ENCODE peak calls at places on chromosomes 12 and 14, in nine cellular contexts. G, M, A, U, N, S, V, Q and H are unnamed samples. For H3K9me3 and H3K36me3, the result is how much of the 10 kb centered on the place peaks cover.

GRCh38 chr14:68269136-68269535 is 449.6 kb downstream of the RAD51B start:
- DNase-seq in M (no peak), A (no peak), V (no peak), Q (no peak), S (no peak), N (no peak), U (no peak), G (no peak), H (peak)

GRCh38 chr12:110782068-110782467 is 39.4 kb upstream of the PPP1CC start:
- DNase-seq in Q (no peak), M (no peak), N (no peak), V (no peak), G (no peak), A (no peak), S (no peak), U (no peak), H (no peak)

GRCh38 chr12:66189476-66189823 is 436 bp downstream of the IRAK3 start:
- DNase-seq in N (no peak), A (no peak), S (no peak), M (no peak), U (no peak), V (no peak), Q (no peak), G (no peak), H (no peak)

GRCh38 chr14:35808076-35808657 is 928 bp downstream of the RALGAPA1 start:
- DNase-seq in G (no peak), Q (no peak), A (no peak), N (no peak), S (no peak), V (no peak), U (no peak), M (no peak), H (peak)

GRCh38 chr12:121992059-121992879 is 29.4 kb upstream of the BCL7A start:
- DNase-seq in A (no peak), Q (no peak), M (no peak), G (no peak), V (no peak), S (no peak), U (no peak), N (no peak), H (peak)

GRCh38 chr14:55578511-55578910 is 1.5 kb upstream of the KTN1 start:
- DNase-seq in U (peak), A (no peak), N (no peak), M (no peak), S (no peak), V (no peak), Q (no peak), G (no peak), H (no peak)

GRCh38 chr12:55934773-55935172 is 3.8 kb downstream of the DGKA start:
- DNase-seq in Q (no peak), S (no peak), U (no peak), A (no peak), G (no peak), N (no peak), V (no peak), M (no peak), H (no peak)

GRCh38 chr14:69610020-69610858 is 1.2 kb upstream of the SUSD6 start:
- DNase-seq in S (no peak), U (no peak), M (no peak), A (peak), Q (no peak), V (no peak), G (no peak), N (no peak), H (no peak)

GRCh38 chr12:92242917-92243316 is 97.3 kb upstream of the BTG1 start:
- DNase-seq in Q (no peak), N (no peak), G (no peak), V (no peak), A (no peak), M (no peak), S (no peak), U (peak), H (no peak)

GRCh38 chr14:85060116-85060515 is 469.8 kb upstream of the FLRT2 start:
- DNase-seq in N (no peak), S (no peak), M (no peak), G (no peak), U (no peak), Q (no peak), V (no peak), A (no peak), H (no peak)

GRCh38 chr12:64578556-64578955 is 31.7 kb upstream of the RASSF3 start:
- DNase-seq in N (no peak), A (no peak), M (no peak), S (no peak), Q (no peak), G (no peak), U (no peak), V (no peak), H (no peak)

DNA sequence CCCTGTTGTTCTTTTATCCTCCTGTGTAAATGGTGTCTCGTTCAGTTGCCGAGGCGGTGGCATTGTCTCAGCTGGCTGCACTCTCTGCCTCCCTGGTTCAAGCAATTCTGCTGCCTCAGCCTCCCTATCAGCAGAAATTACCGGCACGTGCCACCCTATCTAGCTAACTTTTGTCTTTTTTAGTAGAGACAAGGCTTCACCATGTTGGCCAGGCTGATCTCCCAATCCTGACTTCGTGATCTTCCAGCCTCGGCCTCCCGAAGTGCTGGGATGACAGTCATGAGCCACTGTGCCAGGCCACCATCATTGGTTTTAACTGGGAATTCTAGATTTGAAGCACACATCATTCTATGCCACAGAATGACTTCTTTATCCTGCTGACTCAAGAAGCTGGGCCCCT is 175.3 kb upstream of the ALG10B start:
- DNase-seq in N (no peak), V (no peak), G (no peak), S (no peak), U (no peak), A (no peak), M (no peak), Q (no peak), H (no peak)
- H3K9me3 ChIP-seq in N (under half), V (under half), G (under half), S (under half), U (under half), A (under half), M (under half), Q (under half), H (under half)

DNA sequence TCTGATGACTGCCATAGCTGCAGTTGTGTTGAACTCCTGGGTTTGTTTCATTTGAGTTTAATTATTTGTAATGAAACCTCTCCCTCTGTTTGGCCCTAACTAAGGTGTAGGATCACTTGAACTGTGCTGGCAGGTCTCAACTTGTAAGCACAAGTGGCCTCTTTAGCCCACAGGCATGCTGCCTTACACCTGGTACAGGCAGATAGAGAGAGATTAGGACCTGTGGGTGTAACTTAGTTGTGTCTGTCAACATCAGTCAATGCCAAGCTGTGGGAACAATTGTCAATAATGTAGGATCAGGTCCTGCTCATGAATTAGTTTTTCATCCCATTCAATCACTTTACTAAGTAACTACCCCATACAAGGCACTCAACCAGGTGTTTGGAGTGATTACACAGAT is 263.0 kb upstream of the G2E3 start:
- DNase-seq in G (no peak), S (no peak), M (no peak), V (no peak), N (no peak), U (no peak), Q (no peak), A (no peak), H (no peak)
- H3K4me3 ChIP-seq in G (no peak), S (no peak), M (no peak), V (no peak), N (no peak), U (no peak), Q (no peak), A (no peak), H (no peak)

DNA sequence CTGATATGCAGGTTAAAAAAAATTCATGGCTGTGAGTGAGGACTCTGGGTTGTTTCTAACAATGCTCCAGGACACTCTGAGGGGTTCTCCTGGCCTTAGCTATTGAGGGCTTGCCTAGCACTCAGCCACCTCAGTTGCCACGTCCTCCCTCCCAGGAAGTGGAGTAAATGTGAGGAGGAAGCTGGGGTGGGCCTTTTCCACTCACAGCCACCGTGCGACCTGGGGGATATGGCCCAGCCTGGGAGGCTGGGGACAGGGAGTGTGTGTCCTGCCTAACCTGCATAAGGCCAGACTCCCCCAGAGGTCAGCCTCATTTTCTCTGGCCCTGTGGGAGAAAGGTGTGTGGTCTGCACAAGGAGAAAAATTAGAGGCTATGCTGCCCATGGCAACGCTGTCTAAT is 83.3 kb downstream of the CRACR2A start:
- DNase-seq in U (no peak), N (no peak), M (no peak), S (no peak), V (no peak), G (no peak), Q (no peak), A (no peak), H (no peak)
- H3K36me3 ChIP-seq in U (under half), N (under half), M (under half), S (under half), V (under half), G (under half), Q (under half), A (under half), H (under half)

DNA sequence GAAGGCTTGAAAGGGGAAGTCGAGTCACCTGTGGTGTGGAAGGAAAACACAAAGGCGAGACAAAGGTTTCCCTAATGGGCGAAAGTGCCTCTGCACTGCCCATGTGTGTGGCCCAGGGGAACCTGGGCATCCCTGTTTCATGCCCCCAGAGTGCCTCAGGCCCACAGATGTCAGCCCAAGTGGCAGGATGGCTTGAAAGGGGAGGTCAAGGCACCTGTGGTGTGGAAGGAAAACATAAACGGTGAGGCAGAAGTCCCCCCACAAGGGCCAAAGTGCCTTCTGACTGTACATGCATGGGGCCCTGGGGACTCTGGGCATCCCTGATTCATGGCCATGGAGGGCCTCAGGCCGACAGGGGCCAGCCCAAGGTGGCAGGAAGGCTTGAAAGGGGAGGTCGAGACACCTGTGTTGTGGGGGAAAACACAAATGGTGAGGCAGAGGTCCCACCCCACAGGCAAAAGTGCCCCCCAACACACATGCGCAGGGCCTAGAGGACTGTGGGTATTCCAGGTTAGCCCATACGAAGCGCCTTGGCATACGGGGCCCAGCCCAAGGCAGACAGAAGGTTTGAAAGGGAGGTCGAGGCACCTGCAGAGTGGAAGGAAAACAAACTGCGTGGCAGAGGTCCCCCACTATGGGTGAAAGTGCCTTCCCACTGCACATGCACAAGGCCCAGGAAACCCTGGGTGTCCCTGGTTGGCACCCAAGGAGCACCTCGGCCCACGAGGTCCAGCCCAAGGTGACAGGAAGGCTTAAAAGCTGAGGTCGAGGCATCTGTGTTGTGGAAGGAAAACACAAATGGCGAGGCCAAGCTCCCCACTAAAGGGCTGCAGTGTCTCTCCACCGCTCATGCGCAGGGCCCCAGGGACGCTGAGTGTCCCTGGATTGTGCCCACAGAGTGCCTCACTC is 382.3 kb downstream of the ALG10 start:
- DNase-seq in S (no peak), U (peak), M (no peak), Q (peak), V (no peak), G (no peak), A (peak), N (peak), H (no peak)
- H3K9me3 ChIP-seq in S (under half), U (under half), M (under half), Q (under half), V (under half), G (under half), A (under half), N (half or more), H (under half)

GRCh38 chr12:128852885-128853284 is 393 bp upstream of the GLT1D1 start:
- DNase-seq in M (no peak), Q (no peak), S (no peak), V (no peak), U (no peak), G (no peak), N (no peak), A (no peak), H (no peak)

GRCh38 chr12:128852026-128852725 is 1.1 kb upstream of the GLT1D1 start:
- DNase-seq in G (no peak), N (no peak), V (no peak), M (no peak), Q (no peak), S (no peak), U (no peak), A (no peak), H (no peak)

GRCh38 chr12:128856035-128856790 is 2.9 kb downstream of the GLT1D1 start:
- DNase-seq in S (no peak), N (no peak), A (no peak), V (no peak), M (no peak), G (no peak), U (no peak), Q (no peak), H (no peak)

GRCh38 chr12:128850400-128850799 is 2.9 kb upstream of the GLT1D1 start:
- DNase-seq in N (no peak), U (no peak), S (no peak), Q (no peak), V (no peak), G (no peak), M (no peak), A (no peak), H (no peak)

GRCh38 chr12:128853321-128854197 is at the start of gene GLT1D1:
- DNase-seq in V (no peak), N (no peak), U (no peak), S (no peak), M (no peak), G (no peak), A (no peak), Q (no peak), H (no peak)
- H3K4me3 ChIP-seq in V (peak), N (peak), U (peak), S (peak), M (no peak), G (no peak), A (peak), Q (no peak), H (peak)

GRCh38 chr12:89875809-89876208 is 167.2 kb upstream of the ATP2B1 start:
- DNase-seq in G (no peak), M (no peak), Q (no peak), U (no peak), A (no peak), V (no peak), S (no peak), N (no peak), H (no peak)
- H3K36me3 ChIP-seq in G (under half), M (under half), Q (under half), U (under half), A (under half), V (under half), S (under half), N (under half), H (under half)

GRCh38 chr12:6647083-6647604 is at the start of gene ACRBP:
- DNase-seq in M (no peak), U (peak), N (peak), G (peak), S (no peak), A (peak), V (peak), Q (peak), H (no peak)
- H3K9me3 ChIP-seq in M (under half), U (under half), N (under half), G (under half), S (under half), A (under half), V (under half), Q (under half), H (under half)